ENCODE peak calls at places on chromosomes 5 and 9, in four cellular contexts. B is occipital lobe, P is nucleus accumbens, Z is tibial artery. O is an unnamed sample.

GRCh38 chr5:149559712-149560111 is 8.5 kb upstream of the CSNK1A1 start:
- DNase-seq in P (no peak), B (no peak), Z (no peak), O (no peak)

GRCh38 chr9:131739988-131740648 is at the start of gene RAPGEF1:
- DNase-seq in P (peak; percentile 16), B (peak; percentile 42), Z (peak; percentile 82), O (peak; percentile 81)

GRCh38 chr5:4386152-4386551 is 754.0 kb upstream of the ADAMTS16 start:
- DNase-seq in B (no peak), Z (no peak), P (no peak), O (no peak)

GRCh38 chr5:170585278-170585677 is 81.5 kb downstream of the KCNIP1 start:
- DNase-seq in Z (no peak), B (no peak), P (no peak), O (no peak)

GRCh38 chr5:54621742-54622141 is 104.2 kb downstream of the SNX18 start:
- DNase-seq in B (no peak), P (no peak), Z (no peak), O (no peak)

GRCh38 chr9:75903785-75904360 is 13.4 kb downstream of the PCSK5 start:
- DNase-seq in P (no peak), B (no peak), Z (no peak), O (no peak)

GRCh38 chr5:61322738-61323429 is 9.2 kb upstream of the ZSWIM6 start:
- DNase-seq in Z (no peak), P (no peak), B (no peak), O (no peak)

GRCh38 chr5:96024683-96025475 is 63.2 kb upstream of the ELL2 start:
- DNase-seq in P (no peak), Z (no peak), B (no peak), O (no peak)

GRCh38 chr9:2125909-2126308 is 110.8 kb downstream of the SMARCA2 start:
- DNase-seq in Z (no peak), P (no peak), B (no peak), O (no peak)

GRCh38 chr5:96120120-96120519 is 158.5 kb upstream of the ELL2 start:
- DNase-seq in Z (no peak), B (no peak), P (no peak), O (no peak)

GRCh38 chr9:110364451-110364850 is 26.8 kb upstream of the TXNDC8 start:
- DNase-seq in Z (no peak), P (no peak), B (no peak), O (no peak)

GRCh38 chr5:118984602-118985001 is 3.7 kb downstream of the DTWD2 start:
- DNase-seq in B (no peak), Z (no peak), P (no peak), O (no peak)

GRCh38 chr9:133955821-133956411 is 36.2 kb downstream of the VAV2 start:
- DNase-seq in Z (no peak), B (no peak), P (no peak), O (peak; percentile 31)

GRCh38 chr5:174504266-174504726 is 220.1 kb upstream of the MSX2 start:
- DNase-seq in B (no peak), Z (no peak), P (no peak), O (no peak)

GRCh38 chr9:101569736-101570501 is 24.9 kb downstream of the PPP3R2 start:
- DNase-seq in Z (no peak), P (no peak), B (no peak), O (no peak)

GRCh38 chr5:167271061-167271460 is 1020.4 kb upstream of the WWC1 start:
- DNase-seq in Z (no peak), B (no peak), P (no peak), O (no peak)

GRCh38 chr5:35029333-35029732 is 18.4 kb downstream of the AGXT2 start:
- DNase-seq in B (no peak), Z (no peak), P (no peak), O (no peak)

GRCh38 chr5:75005561-75005960 is 46.8 kb downstream of the GCNT4 start:
- DNase-seq in B (no peak), P (no peak), Z (no peak), O (no peak)

GRCh38 chr9:98774746-98775145 is 21.6 kb downstream of the ANKS6 start:
- DNase-seq in B (no peak), Z (no peak), P (no peak), O (no peak)

GRCh38 chr9:121681404-121681803 is 30.0 kb downstream of the DAB2IP start:
- DNase-seq in Z (no peak), B (no peak), P (no peak), O (no peak)

O was measured in left cardiac atrium.